ENCODE peak calls at places on chromosome 1, in eight cellular contexts. F is NCI-H2171 treated with DMSO at 0.1 percent for 48 hours, J is cardiac fibroblast, O is occipital lobe, W is heart right ventricle, E is right atrium auricular region, Q is NCI-H2107, X is iris pigment epithelial cell. A is an unnamed sample.

GRCh38 chr1:24987875-24988559 is 57.9 kb upstream of the RUNX3 start:
- DNase-seq in F (no peak), Q (no peak), X (no peak), O (no peak), W (no peak), E (no peak), J (no peak), A (no peak)

GRCh38 chr1:204826970-204827369 is 43.7 kb upstream of the NFASC start:
- DNase-seq in F (no peak), Q (no peak), X (no peak), W (no peak), J (peak), E (no peak), O (no peak), A (peak)

GRCh38 chr1:177913762-177914540 is 55.9 kb downstream of the SEC16B start:
- DNase-seq in W (no peak), O (no peak), Q (peak), E (no peak), X (peak), J (peak), F (peak), A (peak)

GRCh38 chr1:244863491-244864252 is 671 bp downstream of the HNRNPU start:
- DNase-seq in F (no peak), Q (no peak), E (no peak), X (no peak), J (no peak), O (peak), W (peak), A (no peak)

GRCh38 chr1:156945881-156946661 is 25.6 kb downstream of the LRRC71 start:
- DNase-seq in W (no peak), E (no peak), O (peak), X (no peak), Q (no peak), J (no peak), F (peak), A (no peak)

GRCh38 chr1:50047916-50048694 is 24.4 kb upstream of the AGBL4 start:
- DNase-seq in Q (no peak), F (no peak), E (no peak), J (no peak), O (peak), W (peak), X (no peak), A (no peak)

GRCh38 chr1:225879521-225880209 is 2.5 kb downstream of the TMEM63A start:
- DNase-seq in W (no peak), E (no peak), J (no peak), O (peak), F (no peak), X (no peak), Q (peak), A (no peak)

GRCh38 chr1:145977016-145977415 is 12.5 kb downstream of the POLR3GL start:
- DNase-seq in Q (no peak), X (no peak), O (no peak), F (no peak), E (peak), J (no peak), W (no peak), A (no peak)

GRCh38 chr1:39082811-39083576 is 56.8 kb downstream of the NDUFS5 start:
- DNase-seq in E (no peak), Q (no peak), J (no peak), X (no peak), O (no peak), F (no peak), W (no peak), A (no peak)

GRCh38 chr1:159854101-159854692 is 8.3 kb downstream of the VSIG8 start:
- DNase-seq in W (peak), F (peak), O (no peak), Q (no peak), X (peak), E (peak), J (peak), A (peak)

A was measured in myocyte.